ENCODE peak calls at places on chromosomes 11 and 22, in eight cellular contexts. U, H, Q, N, L, K, X and P are unnamed samples. For H3K36me3, the result is how much of the 10 kb centered on the place peaks cover.

GRCh38 chr11:2563216-2564007 is 118.6 kb downstream of the KCNQ1 start:
- DNase-seq in N (no peak), L (no peak), U (no peak), Q (no peak), K (no peak), H (peak), X (peak), P (no peak)

GRCh38 chr11:18865261-18865660 is 73.7 kb upstream of the PTPN5 start:
- DNase-seq in U (no peak), K (no peak), H (no peak), X (no peak), N (no peak), Q (no peak), L (no peak), P (no peak)

GRCh38 chr22:46150615-46151423 is 493 bp downstream of the PPARA start:
- DNase-seq in H (peak), X (peak), K (peak), U (peak), N (no peak), Q (peak), L (peak), P (peak)

GRCh38 chr22:36328635-36329216 is 59.0 kb downstream of the MYH9 start:
- DNase-seq in U (peak), Q (peak), H (peak), N (no peak), K (no peak), X (peak), L (peak), P (peak)

GRCh38 chr22:46124383-46125144 is 25.8 kb upstream of the PPARA start:
- DNase-seq in U (no peak), H (no peak), N (no peak), Q (no peak), L (no peak), X (no peak), K (no peak), P (no peak)

GRCh38 chr22:19942071-19942885 is 660 bp upstream of the TXNRD2 start:
- DNase-seq in U (no peak), Q (no peak), L (peak), H (peak), X (no peak), N (no peak), K (peak), P (no peak)

GRCh38 chr11:120132645-120133185 is 5.2 kb downstream of the TRIM29 start:
- DNase-seq in Q (no peak), H (peak), K (no peak), L (no peak), N (no peak), U (no peak), X (no peak), P (peak)

GRCh38 chr22:39434721-39435120 is 22.1 kb upstream of the MGAT3 start:
- DNase-seq in H (peak), X (no peak), L (no peak), Q (no peak), N (no peak), K (no peak), U (no peak), P (no peak)

GRCh38 chr11:124301482-124301881 is 12.3 kb downstream of the OR8D1 start:
- DNase-seq in K (no peak), L (peak), U (no peak), N (no peak), H (peak), X (no peak), Q (no peak), P (no peak)

GRCh38 chr11:7143908-7144307 is 55.1 kb downstream of the RBMXL2 start:
- DNase-seq in Q (no peak), N (peak), L (peak), K (no peak), H (no peak), X (no peak), U (no peak), P (no peak)

GRCh38 chr11:2825261-2825885 is 60.2 kb downstream of the CDKN1C start:
- DNase-seq in L (peak), N (no peak), U (peak), K (peak), H (peak), X (peak), Q (peak), P (peak)

GRCh38 chr22:49324527-49325491 is 502.9 kb downstream of the BRD1 start:
- DNase-seq in Q (no peak), H (no peak), X (no peak), L (no peak), N (no peak), U (peak), K (no peak), P (no peak)

GRCh38 chr11:73197348-73197747 is 20.7 kb upstream of the P2RY2 start:
- DNase-seq in L (no peak), H (no peak), X (no peak), Q (no peak), U (no peak), K (no peak), N (no peak), P (peak)

GRCh38 chr22:17149073-17149815 is 9.8 kb downstream of the HDHD5 start:
- DNase-seq in N (no peak), L (no peak), X (no peak), K (no peak), U (peak), H (no peak), Q (no peak), P (peak)

GRCh38 chr11:111565111-111565720 is 24.7 kb downstream of the LAYN start:
- DNase-seq in U (peak), K (peak), N (peak), H (peak), Q (peak), L (peak), X (peak), P (peak)

GRCh38 chr11:47348859-47349258 is 3.6 kb downstream of the MYBPC3 start:
- DNase-seq in K (no peak), N (peak), L (no peak), U (no peak), X (no peak), H (peak), Q (no peak), P (no peak)

GRCh38 chr11:86592047-86592564 is 80.3 kb downstream of the ME3 start:
- DNase-seq in K (no peak), X (no peak), Q (no peak), U (no peak), H (no peak), L (peak), N (no peak), P (no peak)

GRCh38 chr11:73999581-74000306 is 9.1 kb downstream of the UCP3 start:
- DNase-seq in L (no peak), N (no peak), U (no peak), K (no peak), H (no peak), X (no peak), Q (no peak), P (no peak)

GRCh38 chr11:8828055-8828454 is 82.9 kb upstream of the AKIP1 start:
- DNase-seq in N (no peak), U (no peak), H (no peak), L (no peak), Q (no peak), X (no peak), K (no peak), P (no peak)

GRCh38 chr11:102187416-102188125 is 77.3 kb downstream of the YAP1 start:
- DNase-seq in K (no peak), N (no peak), U (no peak), Q (no peak), X (no peak), L (no peak), H (no peak), P (no peak)

GRCh38 chr11:97722065-97722464 is 1298.7 kb upstream of the CNTN5 start:
- DNase-seq in U (no peak), Q (no peak), H (no peak), K (no peak), X (no peak), N (no peak), L (peak), P (no peak)

GRCh38 chr22:37752189-37753061 is 55.3 kb upstream of the GCAT start:
- DNase-seq in Q (peak), H (peak), U (peak), N (peak), K (peak), L (peak), X (peak), P (peak)

GRCh38 chr22:45996241-45997076 is 19.5 kb upstream of the WNT7B start:
- DNase-seq in U (no peak), X (peak), Q (no peak), L (peak), K (peak), N (no peak), H (peak), P (peak)

GRCh38 chr11:46352063-46352841 is 5.0 kb downstream of the DGKZ start:
- DNase-seq in X (peak), L (peak), N (no peak), Q (no peak), K (peak), H (peak), U (peak), P (peak)

GRCh38 chr11:65897020-65897471 is 3.1 kb downstream of the FOSL1 start:
- DNase-seq in Q (no peak), H (no peak), X (no peak), U (no peak), K (no peak), L (no peak), N (no peak), P (no peak)

GRCh38 chr11:65898656-65899355 is 1.4 kb downstream of the FOSL1 start:
- DNase-seq in K (no peak), X (no peak), L (no peak), H (no peak), N (no peak), Q (no peak), U (no peak), P (no peak)

GRCh38 chr11:65895482-65895981 is 4.7 kb downstream of the FOSL1 start:
- DNase-seq in H (no peak), L (no peak), U (no peak), Q (no peak), X (no peak), N (no peak), K (no peak), P (no peak)

GRCh38 chr11:65894034-65894591 is 3.6 kb downstream of the CCDC85B start:
- DNase-seq in H (no peak), X (no peak), U (no peak), Q (no peak), L (peak), K (peak), N (no peak), P (no peak)

GRCh38 chr11:65896009-65896999 is 3.9 kb downstream of the FOSL1 start:
- DNase-seq in N (no peak), Q (no peak), U (no peak), K (no peak), H (no peak), X (no peak), L (no peak), P (no peak)
- TF ChIP-seq POLR2A in N (no peak), Q (no peak), U (no peak), K (no peak), H (no peak), X (no peak), L (peak), P (no peak)

DNA sequence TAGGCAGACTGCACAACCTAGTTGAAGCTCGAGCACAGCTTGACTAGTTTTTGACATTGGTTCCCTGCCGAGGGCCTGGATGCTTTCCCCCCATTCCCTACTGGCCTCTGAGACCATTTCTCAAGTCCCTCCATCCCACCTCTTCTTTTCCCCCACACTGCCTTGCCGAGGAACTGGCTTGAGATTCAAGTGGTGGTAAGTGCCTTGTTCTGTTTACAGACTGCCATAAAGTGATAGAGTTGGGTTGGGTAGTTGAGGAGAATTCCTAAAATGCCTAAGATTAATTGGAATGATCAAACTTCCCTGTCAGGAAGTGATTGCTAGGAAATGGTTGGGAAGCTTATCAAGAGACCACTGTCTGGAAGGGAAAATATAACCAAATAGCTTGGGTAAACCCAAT is 16.2 kb downstream of the MRPL16 start:
- DNase-seq in U (no peak), Q (no peak), H (no peak), L (no peak), K (no peak), N (no peak), X (no peak), P (no peak)
- H3K36me3 ChIP-seq in U (half or more), Q (under half), H (half or more), L (under half), K (under half), N (under half), X (under half), P (under half)

GRCh38 chr22:41919357-41920224 is 4.7 kb upstream of the SHISA8 start:
- DNase-seq in X (peak), N (no peak), H (peak), L (no peak), K (peak), U (peak), Q (peak), P (peak)
- TF ChIP-seq POLR2A in X (no peak), N (no peak), H (no peak), L (no peak), K (no peak), U (no peak), Q (no peak), P (no peak)

GRCh38 chr11:69062873-69063665 is 14.3 kb downstream of the TPCN2 start:
- DNase-seq in U (no peak), H (no peak), K (no peak), Q (no peak), L (no peak), N (no peak), X (no peak), P (no peak)
- H3K36me3 ChIP-seq in U (half or more), H (under half), K (under half), Q (under half), L (under half), N (under half), X (under half), P (under half)